ENCODE peak calls at places on chromosomes 4 and X, in seven cellular contexts. One of them, this sample, is unnamed.

GRCh38 chr4:77023920-77024319 is 51.9 kb downstream of the CCNI start:
- DNase-seq in T-helper 1 cell: no peak
- DNase-seq in GM23248: no peak
- DNase-seq in occipital lobe: no peak
- DNase-seq in mammary epithelial cell: no peak
- DNase-seq in naive thymus-derived CD8-positive, alpha-beta T cell: no peak
- DNase-seq in RWPE2: no peak
- DNase-seq in this sample: no peak

GRCh38 chrX:48835524-48836329 is at the start of gene PCSK1N:
- DNase-seq in GM23248: no peak
- DNase-seq in T-helper 1 cell: no peak
- DNase-seq in RWPE2: no peak
- DNase-seq in mammary epithelial cell: peak; percentile 28
- DNase-seq in occipital lobe: no peak
- DNase-seq in naive thymus-derived CD8-positive, alpha-beta T cell: peak; percentile 84
- DNase-seq in this sample: peak; percentile 55

GRCh38 chrX:12360389-12360788 is 222.1 kb downstream of the FRMPD4 start:
- DNase-seq in GM23248: peak; percentile 5
- DNase-seq in naive thymus-derived CD8-positive, alpha-beta T cell: no peak
- DNase-seq in RWPE2: no peak
- DNase-seq in T-helper 1 cell: no peak
- DNase-seq in mammary epithelial cell: peak; percentile 81
- DNase-seq in occipital lobe: no peak
- DNase-seq in this sample: no peak

GRCh38 chr4:80710748-80711451 is 319.6 kb upstream of the BMP3 start:
- DNase-seq in RWPE2: no peak
- DNase-seq in T-helper 1 cell: no peak
- DNase-seq in naive thymus-derived CD8-positive, alpha-beta T cell: no peak
- DNase-seq in mammary epithelial cell: no peak
- DNase-seq in occipital lobe: no peak
- DNase-seq in GM23248: no peak
- DNase-seq in this sample: no peak

GRCh38 chrX:64206556-64207162 is 1.2 kb upstream of the AMER1 start:
- DNase-seq in mammary epithelial cell: peak; percentile 1
- DNase-seq in GM23248: peak; percentile 16
- DNase-seq in naive thymus-derived CD8-positive, alpha-beta T cell: no peak
- DNase-seq in RWPE2: no peak
- DNase-seq in T-helper 1 cell: no peak
- DNase-seq in occipital lobe: peak; percentile 13
- DNase-seq in this sample: no peak

GRCh38 chr4:102447413-102447812 is 53.7 kb upstream of the NFKB1 start:
- DNase-seq in mammary epithelial cell: no peak
- DNase-seq in naive thymus-derived CD8-positive, alpha-beta T cell: no peak
- DNase-seq in T-helper 1 cell: no peak
- DNase-seq in GM23248: no peak
- DNase-seq in occipital lobe: no peak
- DNase-seq in RWPE2: no peak
- DNase-seq in this sample: no peak

GRCh38 chrX:126342859-126343258 is 176.8 kb upstream of the DCAF12L2 start:
- DNase-seq in mammary epithelial cell: no peak
- DNase-seq in occipital lobe: no peak
- DNase-seq in RWPE2: no peak
- DNase-seq in GM23248: no peak
- DNase-seq in naive thymus-derived CD8-positive, alpha-beta T cell: no peak
- DNase-seq in T-helper 1 cell: no peak
- DNase-seq in this sample: no peak

GRCh38 chr4:122710434-122711308 is 21.8 kb upstream of the BBS12 start:
- DNase-seq in GM23248: peak; percentile 57
- DNase-seq in T-helper 1 cell: no peak
- DNase-seq in naive thymus-derived CD8-positive, alpha-beta T cell: no peak
- DNase-seq in occipital lobe: no peak
- DNase-seq in mammary epithelial cell: no peak
- DNase-seq in RWPE2: no peak
- DNase-seq in this sample: no peak

GRCh38 chr4:20305976-20306375 is 54.3 kb downstream of the SLIT2 start:
- DNase-seq in RWPE2: no peak
- DNase-seq in naive thymus-derived CD8-positive, alpha-beta T cell: no peak
- DNase-seq in T-helper 1 cell: no peak
- DNase-seq in occipital lobe: no peak
- DNase-seq in GM23248: peak; percentile 52
- DNase-seq in mammary epithelial cell: no peak
- DNase-seq in this sample: no peak

GRCh38 chr4:37245391-37245954 is 930 bp downstream of the NWD2 start:
- DNase-seq in naive thymus-derived CD8-positive, alpha-beta T cell: no peak
- DNase-seq in occipital lobe: no peak
- DNase-seq in T-helper 1 cell: no peak
- DNase-seq in GM23248: no peak
- DNase-seq in RWPE2: no peak
- DNase-seq in mammary epithelial cell: no peak
- DNase-seq in this sample: no peak

GRCh38 chr4:123555500-123556273 is 159.1 kb downstream of the SPRY1 start:
- DNase-seq in naive thymus-derived CD8-positive, alpha-beta T cell: no peak
- DNase-seq in mammary epithelial cell: peak; percentile 81
- DNase-seq in GM23248: peak; percentile 68
- DNase-seq in RWPE2: peak; percentile 91
- DNase-seq in occipital lobe: peak; percentile 21
- DNase-seq in T-helper 1 cell: no peak
- DNase-seq in this sample: no peak

GRCh38 chr4:109816082-109816442 is 500 bp downstream of the GAR1 start:
- DNase-seq in occipital lobe: no peak
- DNase-seq in naive thymus-derived CD8-positive, alpha-beta T cell: peak; percentile 68
- DNase-seq in T-helper 1 cell: peak; percentile 14
- DNase-seq in RWPE2: no peak
- DNase-seq in GM23248: peak; percentile 56
- DNase-seq in mammary epithelial cell: peak; percentile 9
- DNase-seq in this sample: no peak

GRCh38 chr4:126065016-126065415 is 750.3 kb downstream of the FAT4 start:
- DNase-seq in occipital lobe: no peak
- DNase-seq in GM23248: no peak
- DNase-seq in RWPE2: no peak
- DNase-seq in T-helper 1 cell: no peak
- DNase-seq in mammary epithelial cell: no peak
- DNase-seq in naive thymus-derived CD8-positive, alpha-beta T cell: no peak
- DNase-seq in this sample: no peak

GRCh38 chr4:15526924-15527592 is 57.4 kb downstream of the CC2D2A start:
- DNase-seq in mammary epithelial cell: no peak
- DNase-seq in GM23248: no peak
- DNase-seq in RWPE2: no peak
- DNase-seq in T-helper 1 cell: no peak
- DNase-seq in naive thymus-derived CD8-positive, alpha-beta T cell: no peak
- DNase-seq in occipital lobe: no peak
- DNase-seq in this sample: no peak

GRCh38 chr4:38034986-38035882 is 75.0 kb downstream of the PTTG2 start:
- DNase-seq in mammary epithelial cell: peak; percentile 30
- DNase-seq in GM23248: peak; percentile 76
- DNase-seq in RWPE2: no peak
- DNase-seq in naive thymus-derived CD8-positive, alpha-beta T cell: no peak
- DNase-seq in T-helper 1 cell: no peak
- DNase-seq in occipital lobe: no peak
- DNase-seq in this sample: no peak

GRCh38 chrX:133229361-133229760 is 11.2 kb upstream of the TFDP3 start:
- DNase-seq in GM23248: no peak
- DNase-seq in T-helper 1 cell: no peak
- DNase-seq in mammary epithelial cell: peak; percentile 85
- DNase-seq in occipital lobe: no peak
- DNase-seq in RWPE2: no peak
- DNase-seq in naive thymus-derived CD8-positive, alpha-beta T cell: no peak
- DNase-seq in this sample: no peak

GRCh38 chrX:129876734-129877395 is 29.1 kb upstream of the UTP14A start:
- DNase-seq in RWPE2: no peak
- DNase-seq in GM23248: peak; percentile 55
- DNase-seq in occipital lobe: no peak
- DNase-seq in T-helper 1 cell: no peak
- DNase-seq in naive thymus-derived CD8-positive, alpha-beta T cell: no peak
- DNase-seq in mammary epithelial cell: peak; percentile 37
- DNase-seq in this sample: no peak

GRCh38 chr4:139557506-139558110 is 1.6 kb upstream of the SETD7 start:
- DNase-seq in naive thymus-derived CD8-positive, alpha-beta T cell: no peak
- DNase-seq in mammary epithelial cell: no peak
- DNase-seq in RWPE2: no peak
- DNase-seq in GM23248: no peak
- DNase-seq in T-helper 1 cell: no peak
- DNase-seq in occipital lobe: no peak
- DNase-seq in this sample: no peak